ENCODE peak calls at places on chromosomes 2 and 18, in five cellular contexts. L is mucosa of gallbladder, R is fibroblast of the conjunctiva, F is endothelial cell of umbilical vein, V is DMS153. Y is an unnamed sample.
A peak's percentile ranks its signal among the peaks of the same experiment; 100 is the strongest.

GRCh38 chr2:157821519-157822131 is 54.5 kb downstream of the ACVR1 start:
- DNase-seq in L (no peak), V (no peak), R (no peak), F (no peak), Y (no peak)

GRCh38 chr2:8090748-8091700 is 590.8 kb upstream of the ID2 start:
- DNase-seq in L (no peak), F (no peak), V (peak; percentile 35), R (peak; percentile 89), Y (peak; percentile 77)

GRCh38 chr2:177572236-177572671 is 179.7 kb downstream of the AGPS start:
- DNase-seq in L (no peak), F (no peak), V (peak; percentile 68), R (no peak), Y (no peak)

GRCh38 chr2:229141626-229142025 is 129.5 kb downstream of the PID1 start:
- DNase-seq in F (no peak), L (no peak), R (peak; percentile 31), V (peak; percentile 14), Y (peak; percentile 29)

GRCh38 chr18:1191341-1191740 is 286.7 kb downstream of the ADCYAP1 start:
- DNase-seq in L (no peak), V (no peak), R (no peak), F (no peak), Y (no peak)

GRCh38 chr2:195620499-195620898 is 36.5 kb upstream of the SLC39A10 start:
- DNase-seq in F (peak; percentile 14), V (no peak), L (no peak), R (no peak), Y (no peak)

GRCh38 chr2:16221461-16222010 is 281.2 kb downstream of the MYCN start:
- DNase-seq in R (no peak), V (no peak), F (no peak), L (no peak), Y (no peak)

GRCh38 chr2:213188971-213189899 is 37.8 kb upstream of the IKZF2 start:
- DNase-seq in F (no peak), L (no peak), V (no peak), R (peak; percentile 32), Y (peak; percentile 9)

GRCh38 chr2:227515742-227516141 is 43.8 kb downstream of the AGFG1 start:
- DNase-seq in L (no peak), R (no peak), V (no peak), F (no peak), Y (no peak)

GRCh38 chr18:52348209-52348608 is 8.2 kb downstream of the DCC start:
- DNase-seq in R (no peak), L (no peak), V (no peak), F (no peak), Y (no peak)

GRCh38 chr2:104378853-104379374 is 475.0 kb upstream of the POU3F3 start:
- DNase-seq in V (peak; percentile 58), R (peak; percentile 16), F (no peak), L (peak; percentile 27), Y (no peak)

GRCh38 chr2:240965296-240965904 is 33.0 kb upstream of the SNED1 start:
- DNase-seq in V (no peak), F (no peak), L (no peak), R (no peak), Y (no peak)

GRCh38 chr2:42060718-42061619 is 13.1 kb downstream of the PKDCC start:
- DNase-seq in V (no peak), L (peak; percentile 71), F (no peak), R (no peak), Y (no peak)

GRCh38 chr2:130336150-130336876 is 6.4 kb upstream of the IMP4 start:
- DNase-seq in V (peak; percentile 15), R (no peak), L (no peak), F (no peak), Y (no peak)

GRCh38 chr2:204234879-204235278 is 298.3 kb downstream of the ICOS start:
- DNase-seq in R (no peak), L (no peak), F (no peak), V (no peak), Y (peak; percentile 48)

GRCh38 chr2:237744613-237745249 is 53.8 kb upstream of the RBM44 start:
- DNase-seq in V (peak; percentile 16), L (peak; percentile 77), F (peak; percentile 86), R (no peak), Y (peak; percentile 85)

GRCh38 chr2:113370030-113370429 is 67.5 kb upstream of the ZNG1B start:
- DNase-seq in F (no peak), L (peak; percentile 40), R (no peak), V (no peak), Y (no peak)

GRCh38 chr2:8644605-8645175 is 37.2 kb upstream of the ID2 start:
- DNase-seq in V (no peak), F (no peak), L (no peak), R (no peak), Y (no peak)

GRCh38 chr2:30631051-30631671 is 176.1 kb downstream of the CAPN13 start:
- DNase-seq in L (no peak), F (no peak), V (no peak), R (no peak), Y (no peak)

GRCh38 chr2:218394298-218395089 is 5.2 kb upstream of the CTDSP1 start:
- DNase-seq in R (no peak), L (no peak), F (no peak), V (no peak), Y (no peak)

GRCh38 chr18:13222371-13223281 is 4.1 kb downstream of the LDLRAD4 start:
- DNase-seq in V (peak; percentile 56), L (peak; percentile 60), F (no peak), R (no peak), Y (peak; percentile 58)

GRCh38 chr2:172099472-172100079 is 3.1 kb downstream of the DLX2 start:
- DNase-seq in F (no peak), V (no peak), R (no peak), L (no peak), Y (no peak)

GRCh38 chr2:59276033-59276432 is 1034.9 kb upstream of the FANCL start:
- DNase-seq in F (no peak), R (no peak), V (no peak), L (no peak), Y (no peak)

GRCh38 chr2:42101641-42102605 is 54.1 kb downstream of the PKDCC start:
- DNase-seq in V (peak; percentile 66), L (peak; percentile 76), R (peak; percentile 62), F (peak; percentile 40), Y (peak; percentile 86)

GRCh38 chr2:201987426-201987825 is 46.2 kb upstream of the FZD7 start:
- DNase-seq in R (no peak), V (no peak), L (no peak), F (no peak), Y (no peak)

GRCh38 chr2:241035818-241036396 is 37.5 kb downstream of the SNED1 start:
- DNase-seq in F (no peak), V (no peak), R (no peak), L (no peak), Y (no peak)

GRCh38 chr2:119488245-119489182 is 35.8 kb downstream of the SCTR start:
- DNase-seq in V (no peak), R (no peak), F (no peak), L (no peak), Y (no peak)

GRCh38 chr2:105889046-105889445 is 144.3 kb downstream of the NCK2 start:
- DNase-seq in R (no peak), L (no peak), F (no peak), V (no peak), Y (no peak)

GRCh38 chr2:166140922-166141321 is 13.1 kb upstream of the SCN1A start:
- DNase-seq in V (no peak), F (no peak), L (no peak), R (no peak), Y (no peak)

Y was measured in AG08396.